ENCODE peak calls at places on chromosomes 5 and 9, in five cellular contexts. Z is GM23338, T is K562, U is PC-3, P is HCT116. R is an unnamed sample.
A peak's percentile ranks its signal among the peaks of the same experiment; 100 is the strongest.

GRCh38 chr5:93717162-93717561 is 24.2 kb downstream of the POU5F2 start:
- DNase-seq in U (no peak), Z (no peak), T (no peak), P (no peak), R (no peak)

GRCh38 chr9:2729003-2729402 is 11.7 kb downstream of the KCNV2 start:
- DNase-seq in P (no peak), Z (no peak), U (peak; percentile 45), T (no peak), R (no peak)

GRCh38 chr9:14141736-14142135 is 172.2 kb downstream of the NFIB start:
- DNase-seq in Z (no peak), U (no peak), T (no peak), P (no peak), R (no peak)

GRCh38 chr9:34046784-34047379 is 1.8 kb downstream of the UBAP2 start:
- DNase-seq in T (no peak), Z (peak; percentile 11), U (peak; percentile 23), P (no peak), R (peak; percentile 28)

GRCh38 chr9:10571699-10572098 is 41.1 kb downstream of the PTPRD start:
- DNase-seq in Z (peak; percentile 43), U (no peak), T (no peak), P (no peak), R (no peak)

GRCh38 chr9:133616643-133617405 is 7.6 kb upstream of the FAM163B start:
- DNase-seq in U (no peak), P (no peak), T (no peak), Z (no peak), R (no peak)

GRCh38 chr5:162128117-162128516 is 60.5 kb downstream of the GABRG2 start:
- DNase-seq in P (peak; percentile 6), U (peak; percentile 8), T (no peak), Z (peak; percentile 83), R (no peak)

GRCh38 chr9:4662989-4663792 is 1.1 kb downstream of the PLPP6 start:
- DNase-seq in T (no peak), P (no peak), Z (peak; percentile 20), U (peak; percentile 29), R (no peak)

GRCh38 chr5:118857700-118858099 is 130.6 kb downstream of the DTWD2 start:
- DNase-seq in U (peak; percentile 9), Z (no peak), T (peak; percentile 41), P (no peak), R (no peak)

GRCh38 chr9:85079374-85079773 is 409.8 kb downstream of the NTRK2 start:
- DNase-seq in T (no peak), Z (peak; percentile 10), U (no peak), P (no peak), R (no peak)

GRCh38 chr9:92196909-92197308 is 81.7 kb upstream of the SPTLC1 start:
- DNase-seq in U (no peak), P (no peak), Z (no peak), T (no peak), R (no peak)

GRCh38 chr9:14520341-14520740 is 172.9 kb downstream of the ZDHHC21 start:
- DNase-seq in U (no peak), Z (no peak), P (no peak), T (no peak), R (no peak)

GRCh38 chr9:118553465-118553864 is 815.8 kb downstream of the BRINP1 start:
- DNase-seq in P (no peak), T (no peak), U (no peak), Z (no peak), R (no peak)

GRCh38 chr9:133114451-133114885 is 6.6 kb downstream of the RALGDS start:
- DNase-seq in U (no peak), Z (no peak), T (no peak), P (no peak), R (no peak)

GRCh38 chr9:99140685-99141314 is 35.9 kb downstream of the TGFBR1 start:
- DNase-seq in Z (peak; percentile 75), P (peak; percentile 21), U (peak; percentile 51), T (peak; percentile 70), R (peak; percentile 51)

GRCh38 chr9:89686134-89686533 is 81.3 kb downstream of the GADD45G start:
- DNase-seq in T (no peak), Z (no peak), U (no peak), P (no peak), R (no peak)

GRCh38 chr5:143440448-143441102 is 37.1 kb upstream of the NR3C1 start:
- DNase-seq in U (no peak), P (no peak), T (no peak), Z (no peak), R (no peak)

GRCh38 chr5:154542581-154542980 is 64.6 kb upstream of the HAND1 start:
- DNase-seq in T (no peak), Z (no peak), P (no peak), U (no peak), R (no peak)

GRCh38 chr5:115507682-115508081 is 36.9 kb downstream of the FEM1C start:
- DNase-seq in U (peak; percentile 8), Z (no peak), T (no peak), P (no peak), R (no peak)

GRCh38 chr5:12704955-12705354 is 800.7 kb upstream of the CTNND2 start:
- DNase-seq in P (no peak), U (peak; percentile 56), Z (peak; percentile 30), T (no peak), R (no peak)

GRCh38 chr9:93071464-93071863 is 13.0 kb downstream of the SUSD3 start:
- DNase-seq in P (peak; percentile 48), T (peak; percentile 87), Z (peak; percentile 81), U (peak; percentile 24), R (peak; percentile 35)

GRCh38 chr5:16626696-16627264 is 10.0 kb upstream of the RETREG1 start:
- DNase-seq in T (no peak), U (no peak), Z (no peak), P (no peak), R (peak; percentile 45)

GRCh38 chr9:133534346-133535284 is at the start of gene ADAMTSL2:
- DNase-seq in U (no peak), T (peak; percentile 26), P (no peak), Z (peak; percentile 71), R (peak; percentile 69)

GRCh38 chr5:120938604-120939003 is 474.5 kb downstream of the PRR16 start:
- DNase-seq in Z (no peak), U (no peak), P (no peak), T (no peak), R (no peak)

GRCh38 chr9:104977168-104977567 is 49.2 kb upstream of the ABCA1 start:
- DNase-seq in P (no peak), Z (no peak), U (peak; percentile 1), T (no peak), R (no peak)

GRCh38 chr5:159802661-159803060 is 113.6 kb upstream of the ADRA1B start:
- DNase-seq in T (no peak), P (no peak), U (no peak), Z (no peak), R (no peak)

GRCh38 chr5:44862808-44863207 is 54.1 kb downstream of the MRPS30 start:
- DNase-seq in T (no peak), Z (peak; percentile 8), P (peak; percentile 41), U (peak; percentile 68), R (no peak)

GRCh38 chr9:97445119-97445701 is 33.3 kb downstream of the TDRD7 start:
- DNase-seq in U (peak; percentile 4), T (no peak), Z (no peak), P (no peak), R (no peak)

GRCh38 chr5:171369056-171369455 is 18.6 kb upstream of the NPM1 start:
- DNase-seq in P (no peak), T (no peak), Z (no peak), U (no peak), R (no peak)

GRCh38 chr9:16057541-16057940 is 504.7 kb downstream of the CCDC171 start:
- DNase-seq in T (no peak), P (no peak), Z (no peak), U (no peak), R (peak; percentile 13)

GRCh38 chr5:72234265-72234700 is 85.8 kb downstream of the MRPS27 start:
- DNase-seq in P (no peak), Z (peak; percentile 43), U (peak; percentile 48), T (peak; percentile 87), R (peak; percentile 10)

GRCh38 chr9:96064838-96065481 is 189.5 kb downstream of the ERCC6L2 start:
- DNase-seq in P (no peak), T (no peak), U (no peak), Z (no peak), R (no peak)

GRCh38 chr9:126386088-126386487 is 59.5 kb downstream of the MVB12B start:
- DNase-seq in P (no peak), U (peak; percentile 43), Z (peak; percentile 58), T (no peak), R (no peak)

GRCh38 chr9:124683043-124683442 is 88.1 kb downstream of the NR6A1 start:
- DNase-seq in U (no peak), T (no peak), P (no peak), Z (no peak), R (no peak)

GRCh38 chr5:110909950-110910349 is 161.6 kb upstream of the TSLP start:
- DNase-seq in T (no peak), Z (no peak), P (no peak), U (peak; percentile 60), R (no peak)

GRCh38 chr9:128175743-128176142 is 15.6 kb downstream of the CIZ1 start:
- DNase-seq in T (no peak), Z (no peak), P (no peak), U (no peak), R (no peak)
- H3K27me3 ChIP-seq in T (no peaks in the 10 kb centered on the region), Z (no peaks in the 10 kb centered on the region), P (no peaks in the 10 kb centered on the region), U (no peaks in the 10 kb centered on the region), R (no peaks in the 10 kb centered on the region)

GRCh38 chr5:52853573-52854163 is 66.0 kb downstream of the ITGA1 start:
- DNase-seq in P (no peak), U (no peak), Z (no peak), T (no peak), R (no peak)
- H3K4me2 ChIP-seq in P (no peak overlapping the region), U (no peak overlapping the region), Z (no peak overlapping the region), T (no peak overlapping the region), R (no peak overlapping the region)

DNA sequence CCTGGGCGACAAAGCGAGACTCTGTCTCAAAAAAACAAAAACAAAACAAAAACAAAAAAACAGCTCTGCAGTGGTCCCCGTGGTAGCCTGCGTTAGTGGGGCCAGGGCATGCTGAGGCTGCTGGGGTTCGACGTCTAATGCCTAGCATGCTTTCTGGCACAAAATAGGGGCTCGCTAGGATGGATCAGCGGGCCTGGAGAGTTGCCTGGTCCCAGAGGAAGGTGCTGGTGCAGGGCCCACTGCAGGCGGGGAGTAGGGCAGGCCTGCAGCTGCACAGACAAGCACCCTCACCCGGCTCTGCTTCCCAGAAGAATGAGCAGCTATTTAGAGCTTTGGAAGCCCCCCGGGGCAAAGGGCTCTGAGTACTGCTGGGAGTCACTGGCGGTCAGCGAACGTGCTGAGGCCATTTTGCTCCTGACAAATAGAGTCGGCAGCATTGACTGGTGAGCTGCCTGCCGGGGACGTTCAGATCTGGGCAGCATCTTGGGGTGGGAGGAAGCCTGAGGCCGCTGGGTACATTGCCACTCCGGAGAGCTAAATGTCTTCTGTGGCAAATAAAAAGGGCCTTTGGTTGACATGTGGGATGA is 126.7 kb downstream of the OLFM1 start:
- DNase-seq in U (no peak), Z (no peak), T (no peak), P (no peak), R (no peak)
- H3K27me3 ChIP-seq in U (peaks cover 38% of the 10 kb centered on the region), Z (no peaks in the 10 kb centered on the region), T (peaks cover 18% of the 10 kb centered on the region), P (peaks cover 4% of the 10 kb centered on the region), R (no peaks in the 10 kb centered on the region)

GRCh38 chr5:41728281-41728680 is 141.9 kb downstream of the OXCT1 start:
- DNase-seq in U (no peak), P (no peak), Z (no peak), T (no peak), R (no peak)
- H3K4me2 ChIP-seq in U (no peak overlapping the region), P (no peak overlapping the region), Z (no peak overlapping the region), T (no peak overlapping the region), R (no peak overlapping the region)

R was measured in DND-41.